ENCODE peak calls at places on chromosomes 3 and 15, in eight cellular contexts. C is stimulated activated CD8-positive, alpha-beta memory T cell treated with anti-CD3 and anti-CD28 coated beads, Interleukin-4, amount 100 ng/mL, for 24 hours; X is occipital lobe; U is stomach; R is RPMI8226; G is stimulated activated naive B cell treated with anti-CD40 and anti-IgM and Interleukin-4, amounts not matched to agents 10 μg/mL and 1 μg/mL and 100 μg/mL, for 72 hours; L is foreskin fibroblast; O is activated gamma-delta T cell. F is an unnamed sample.
A peak's percentile ranks its signal among the peaks of the same experiment; 100 is the strongest.

GRCh38 chr3:71397046-71397445 is 186.5 kb downstream of the FOXP1 start:
- DNase-seq in C (no peak), X (no peak), U (no peak), R (peak; percentile 22), G (no peak), L (peak; percentile 60), O (no peak), F (no peak)

GRCh38 chr3:11335056-11335608 is 62.9 kb downstream of the ATG7 start:
- DNase-seq in C (no peak), X (no peak), U (no peak), R (peak; percentile 47), G (no peak), L (peak; percentile 81), O (no peak), F (no peak)

GRCh38 chr3:14810795-14811661 is 7.7 kb upstream of the FGD5 start:
- DNase-seq in C (no peak), X (no peak), U (no peak), R (no peak), G (no peak), L (no peak), O (no peak), F (no peak)

GRCh38 chr15:77702211-77702957 is 69.7 kb upstream of the LINGO1 start:
- DNase-seq in C (no peak), X (no peak), U (no peak), R (peak; percentile 47), G (no peak), L (peak; percentile 39), O (no peak), F (no peak)

GRCh38 chr15:80567721-80568157 is 127.4 kb upstream of the ABHD17C start:
- DNase-seq in C (no peak), X (peak; percentile 60), U (peak; percentile 49), R (peak; percentile 71), G (no peak), L (peak; percentile 90), O (no peak), F (peak; percentile 79)

GRCh38 chr3:62587579-62588031 is 214.3 kb upstream of the FEZF2 start:
- DNase-seq in C (no peak), X (no peak), U (no peak), R (no peak), G (no peak), L (peak; percentile 99), O (no peak), F (no peak)

GRCh38 chr3:5138214-5138981 is 16.3 kb downstream of the ARL8B start:
- DNase-seq in C (no peak), X (no peak), U (no peak), R (no peak), G (no peak), L (peak; percentile 83), O (no peak), F (no peak)

GRCh38 chr3:45927881-45928280 is 15.4 kb upstream of the CXCR6 start:
- DNase-seq in C (no peak), X (no peak), U (no peak), R (no peak), G (no peak), L (peak; percentile 79), O (no peak), F (no peak)

GRCh38 chr3:86923071-86923476 is 67.9 kb downstream of the VGLL3 start:
- DNase-seq in C (no peak), X (no peak), U (no peak), R (no peak), G (no peak), L (peak; percentile 90), O (no peak), F (no peak)

GRCh38 chr3:13460341-13460736 is 19.8 kb upstream of the HDAC11 start:
- DNase-seq in C (no peak), X (no peak), U (no peak), R (no peak), G (no peak), L (no peak), O (no peak), F (no peak)

GRCh38 chr3:133474251-133474801 is 74.5 kb downstream of the BFSP2 start:
- DNase-seq in C (no peak), X (no peak), U (no peak), R (peak; percentile 24), G (no peak), L (peak; percentile 89), O (no peak), F (peak; percentile 36)

GRCh38 chr3:82390868-82391267 is 629.4 kb upstream of the GBE1 start:
- DNase-seq in C (no peak), X (no peak), U (no peak), R (no peak), G (no peak), L (no peak), O (no peak), F (no peak)

GRCh38 chr3:66220066-66220465 is 735 bp upstream of the SLC25A26 start:
- DNase-seq in C (no peak), X (no peak), U (no peak), R (no peak), G (no peak), L (peak; percentile 6), O (no peak), F (no peak)

GRCh38 chr15:84748274-84749110 is at the start of gene ZNF592:
- DNase-seq in C (peak; percentile 74), X (peak; percentile 70), U (peak; percentile 89), R (peak; percentile 88), G (peak; percentile 72), L (peak; percentile 91), O (peak; percentile 76), F (peak; percentile 61)

GRCh38 chr3:37628711-37629301 is 232.9 kb upstream of the CTDSPL start:
- DNase-seq in C (no peak), X (no peak), U (no peak), R (no peak), G (no peak), L (peak; percentile 86), O (no peak), F (no peak)

GRCh38 chr3:171827836-171828458 is 15.2 kb upstream of the TMEM212 start:
- DNase-seq in C (no peak), X (no peak), U (no peak), R (no peak), G (no peak), L (no peak), O (no peak), F (no peak)

GRCh38 chr15:83192742-83193141 is 14.9 kb downstream of the HDGFL3 start:
- DNase-seq in C (no peak), X (no peak), U (no peak), R (no peak), G (no peak), L (no peak), O (no peak), F (no peak)

GRCh38 chr15:96181873-96182301 is 148.6 kb upstream of the NR2F2 start:
- DNase-seq in C (no peak), X (no peak), U (no peak), R (no peak), G (no peak), L (peak; percentile 91), O (no peak), F (no peak)

GRCh38 chr3:96813134-96813819 is 1.1 kb upstream of the EPHA6 start:
- DNase-seq in C (peak; percentile 13), X (peak; percentile 75), U (peak; percentile 62), R (peak; percentile 85), G (peak; percentile 74), L (peak; percentile 62), O (peak; percentile 3), F (peak; percentile 64)

GRCh38 chr3:49158108-49158709 is 7.9 kb downstream of the CCDC71 start:
- DNase-seq in C (no peak), X (no peak), U (peak; percentile 62), R (peak; percentile 72), G (peak; percentile 38), L (peak; percentile 45), O (no peak), F (no peak)

GRCh38 chr3:147906275-147906674 is 497.1 kb downstream of the ZIC1 start:
- DNase-seq in C (no peak), X (no peak), U (no peak), R (no peak), G (no peak), L (peak; percentile 61), O (no peak), F (no peak)

GRCh38 chr3:55327131-55327920 is 159.8 kb downstream of the WNT5A start:
- DNase-seq in C (no peak), X (no peak), U (no peak), R (no peak), G (no peak), L (peak; percentile 87), O (no peak), F (no peak)

GRCh38 chr3:159130108-159130507 is 328.3 kb downstream of the MFSD1 start:
- DNase-seq in C (no peak), X (no peak), U (no peak), R (peak; percentile 31), G (no peak), L (peak; percentile 75), O (no peak), F (no peak)

GRCh38 chr3:138361561-138361971 is 13.2 kb downstream of the MRAS start:
- DNase-seq in C (no peak), X (no peak), U (no peak), R (no peak), G (no peak), L (no peak), O (no peak), F (no peak)

GRCh38 chr3:123412811-123413588 is 35.9 kb downstream of the ADCY5 start:
- DNase-seq in C (no peak), X (peak; percentile 61), U (no peak), R (no peak), G (no peak), L (peak; percentile 50), O (no peak), F (peak; percentile 75)